ENCODE peak calls at places on chromosomes 13 and 19, in six cellular contexts. O is NCI-H774, W is NCI-H2081 treated with DMSO at 0.1 percent for 48 hours, G is GM03348, V is DMS153, Y is tibial nerve. I is an unnamed sample.
A peak's percentile ranks its signal among the peaks of the same experiment; 100 is the strongest.

GRCh38 chr13:112791662-112792440 is 102.0 kb downstream of the ATP11A start:
- DNase-seq in G (no peak), V (peak; percentile 44), Y (no peak), W (no peak), O (no peak), I (no peak)

GRCh38 chr13:29411493-29411892 is 184.0 kb downstream of the SLC7A1 start:
- DNase-seq in G (no peak), V (no peak), O (no peak), Y (no peak), W (no peak), I (no peak)

GRCh38 chr19:2455481-2456300 is 1.1 kb downstream of the LMNB2 start:
- DNase-seq in V (no peak), W (no peak), O (no peak), Y (no peak), G (peak; percentile 77), I (peak; percentile 15)

GRCh38 chr19:8635422-8635821 is 5.0 kb downstream of the NFILZ start:
- DNase-seq in G (no peak), V (no peak), O (no peak), Y (no peak), W (no peak), I (peak; percentile 82)

GRCh38 chr19:53037101-53038097 is 7.1 kb upstream of the ERVV-2 start:
- DNase-seq in Y (no peak), V (no peak), G (peak; percentile 76), O (no peak), W (no peak), I (no peak)

GRCh38 chr13:21341637-21342422 is 117.3 kb downstream of the ZDHHC20 start:
- DNase-seq in O (no peak), G (no peak), V (no peak), W (no peak), Y (no peak), I (no peak)

GRCh38 chr13:66665991-66666390 is 564.1 kb downstream of the PCDH9 start:
- DNase-seq in W (no peak), G (peak; percentile 51), O (peak; percentile 19), Y (no peak), V (peak; percentile 70), I (peak; percentile 75)

GRCh38 chr19:38316477-38317067 is 825 bp upstream of the YIF1B start:
- DNase-seq in G (no peak), O (no peak), W (no peak), V (no peak), Y (no peak), I (no peak)

GRCh38 chr19:2524840-2525723 is 49.2 kb downstream of the GADD45B start:
- DNase-seq in W (no peak), Y (no peak), G (peak; percentile 65), O (no peak), V (no peak), I (peak; percentile 82)